ENCODE peak calls at places on chromosome 7, in five cellular contexts. I, G, T, B and E are unnamed samples.

GRCh38 chr7:124777268-124777667 is 11.7 kb upstream of the GPR37 start:
- DNase-seq in G (no peak), T (no peak), I (no peak), B (no peak), E (peak; percentile 69)

GRCh38 chr7:100515072-100515532 is 23.9 kb upstream of the AGFG2 start:
- DNase-seq in B (no peak), T (no peak), I (peak; percentile 90), G (no peak), E (no peak)

GRCh38 chr7:116713918-116714317 is 41.9 kb downstream of the MET start:
- DNase-seq in T (no peak), B (no peak), I (peak; percentile 92), G (no peak), E (no peak)

GRCh38 chr7:30989008-30989823 is 25.5 kb downstream of the GHRHR start:
- DNase-seq in I (no peak), B (no peak), G (no peak), T (no peak), E (no peak)

GRCh38 chr7:77802557-77803410 is 4.2 kb downstream of the PHTF2 start:
- DNase-seq in G (no peak), B (no peak), T (no peak), I (no peak), E (no peak)

GRCh38 chr7:130179631-130180030 is 25.6 kb downstream of the TMEM209 start:
- DNase-seq in G (no peak), T (no peak), I (no peak), B (no peak), E (no peak)

GRCh38 chr7:47428052-47428779 is 153.7 kb downstream of the TNS3 start:
- DNase-seq in G (no peak), T (no peak), I (no peak), B (no peak), E (no peak)

GRCh38 chr7:36880108-36880507 is 155.8 kb upstream of the AOAH start:
- DNase-seq in I (no peak), G (no peak), B (no peak), T (no peak), E (peak; percentile 69)

GRCh38 chr7:34075976-34076375 is 170.6 kb downstream of the BMPER start:
- DNase-seq in T (no peak), B (no peak), G (no peak), I (peak; percentile 78), E (no peak)

GRCh38 chr7:140005754-140006503 is 56.8 kb downstream of the PARP12 start:
- DNase-seq in G (no peak), I (peak; percentile 24), T (no peak), B (no peak), E (peak; percentile 85)

GRCh38 chr7:36633377-36633776 is 90.9 kb downstream of the AOAH start:
- DNase-seq in G (no peak), I (no peak), B (no peak), T (no peak), E (peak; percentile 95)

GRCh38 chr7:33601081-33601480 is 304.3 kb upstream of the BMPER start:
- DNase-seq in T (no peak), I (no peak), B (no peak), G (no peak), E (peak; percentile 64)

GRCh38 chr7:159061209-159061608 is 83.5 kb downstream of the VIPR2 start:
- DNase-seq in T (no peak), G (no peak), I (no peak), B (no peak), E (no peak)

GRCh38 chr7:113159746-113160339 is 41.5 kb upstream of the SMIM30 start:
- DNase-seq in T (no peak), B (no peak), I (peak; percentile 49), G (no peak), E (peak; percentile 76)

GRCh38 chr7:7157177-7157886 is 25.0 kb upstream of the C1GALT1 start:
- DNase-seq in I (peak; percentile 76), T (peak; percentile 80), G (peak; percentile 75), B (no peak), E (no peak)

GRCh38 chr7:45211066-45211465 is 53.5 kb downstream of the RAMP3 start:
- DNase-seq in T (no peak), G (no peak), B (no peak), I (no peak), E (no peak)

GRCh38 chr7:20408467-20408826 is 77.7 kb downstream of the ITGB8 start:
- DNase-seq in G (no peak), T (no peak), I (peak; percentile 26), B (no peak), E (no peak)

GRCh38 chr7:42672339-42672990 is 239.4 kb downstream of the C7orf25 start:
- DNase-seq in T (no peak), G (no peak), B (no peak), I (peak; percentile 58), E (peak; percentile 10)

GRCh38 chr7:106570948-106571418 is 90.0 kb downstream of the CCDC71L start:
- DNase-seq in T (no peak), B (no peak), I (no peak), G (no peak), E (no peak)

GRCh38 chr7:30923009-30923773 is 11.5 kb downstream of the AQP1 start:
- DNase-seq in I (no peak), T (peak; percentile 29), B (no peak), G (peak; percentile 6), E (no peak)

GRCh38 chr7:3404490-3404889 is 103.4 kb downstream of the SDK1 start:
- DNase-seq in G (no peak), B (no peak), I (peak; percentile 5), T (no peak), E (no peak)

GRCh38 chr7:99624487-99624886 is 7.7 kb downstream of the ZSCAN25 start:
- DNase-seq in G (peak; percentile 87), I (no peak), B (no peak), T (no peak), E (no peak)

GRCh38 chr7:142711722-142712616 is 37.3 kb upstream of the PRSS1 start:
- DNase-seq in B (no peak), I (peak; percentile 45), T (peak; percentile 44), G (peak; percentile 46), E (peak; percentile 38)

GRCh38 chr7:21192662-21193061 is 235.2 kb upstream of the SP4 start:
- DNase-seq in T (no peak), G (no peak), B (no peak), I (no peak), E (peak; percentile 22)

GRCh38 chr7:67361150-67361549 is 364.5 kb downstream of the TYW1 start:
- DNase-seq in G (no peak), B (no peak), I (no peak), T (no peak), E (no peak)

GRCh38 chr7:93196331-93196730 is 29.9 kb downstream of the HEPACAM2 start:
- DNase-seq in G (no peak), B (no peak), T (no peak), I (no peak), E (no peak)

GRCh38 chr7:142542938-142543337 is 206.3 kb upstream of the PRSS1 start:
- DNase-seq in B (no peak), G (no peak), T (no peak), I (peak; percentile 77), E (no peak)

GRCh38 chr7:129606801-129607200 is 4.7 kb upstream of the NRF1 start:
- DNase-seq in I (no peak), G (no peak), T (peak; percentile 62), B (no peak), E (no peak)

GRCh38 chr7:77378584-77378983 is 37.6 kb downstream of the GSAP start:
- DNase-seq in G (no peak), B (no peak), I (no peak), T (no peak), E (no peak)

GRCh38 chr7:46534593-46535271 is 613.7 kb upstream of the IGFBP3 start:
- DNase-seq in G (no peak), T (no peak), B (no peak), I (peak; percentile 19), E (peak; percentile 67)